ENCODE peak calls at places on chromosomes 1 and 21, in five cellular contexts. X is sigmoid colon, K is K562, R is stomach, P is upper lobe of left lung. D is an unnamed sample.

GRCh38 chr1:23577056-23577985 is 18.0 kb upstream of the ID3 start:
- DNase-seq in R (no peak), X (peak), K (peak), P (no peak), D (no peak)

GRCh38 chr1:42838482-42839190 is 7.8 kb upstream of the ZNF691 start:
- DNase-seq in P (peak), R (no peak), X (no peak), K (no peak), D (no peak)

GRCh38 chr1:17635811-17636210 is 96.3 kb downstream of the ARHGEF10L start:
- DNase-seq in R (no peak), P (peak), K (no peak), X (peak), D (no peak)

GRCh38 chr1:168556647-168557046 is 12.8 kb upstream of the XCL2 start:
- DNase-seq in K (no peak), X (no peak), P (no peak), R (no peak), D (peak)

GRCh38 chr1:211548321-211549091 is 30.5 kb downstream of the SLC30A1 start:
- DNase-seq in P (no peak), R (no peak), X (peak), K (peak), D (no peak)

GRCh38 chr1:45327644-45328515 is 1.2 kb downstream of the HPDL start:
- DNase-seq in K (no peak), P (no peak), X (no peak), R (no peak), D (no peak)

GRCh38 chr1:51268675-51269033 is 32.6 kb downstream of the RNF11 start:
- DNase-seq in P (no peak), X (no peak), K (no peak), R (no peak), D (no peak)

GRCh38 chr1:92583821-92584760 is 97.4 kb upstream of the GFI1 start:
- DNase-seq in X (no peak), R (no peak), K (no peak), P (no peak), D (no peak)

GRCh38 chr21:35438643-35439404 is 389.7 kb upstream of the RUNX1 start:
- DNase-seq in P (no peak), K (no peak), X (no peak), R (peak), D (no peak)

GRCh38 chr1:205068457-205069035 is 15.7 kb downstream of the TMEM81 start:
- DNase-seq in P (no peak), X (no peak), K (no peak), R (no peak), D (no peak)

GRCh38 chr1:8540971-8541370 is 223.1 kb downstream of the SLC45A1 start:
- DNase-seq in X (no peak), K (no peak), P (no peak), R (no peak), D (no peak)

GRCh38 chr1:189192741-189193140 is 1284.9 kb downstream of the BRINP3 start:
- DNase-seq in K (no peak), X (no peak), R (no peak), P (no peak), D (no peak)

GRCh38 chr1:113094506-113094905 is 21.5 kb downstream of the LRIG2 start:
- DNase-seq in X (no peak), K (no peak), P (no peak), R (no peak), D (no peak)

GRCh38 chr21:16588433-16588860 is 858.7 kb downstream of the USP25 start:
- DNase-seq in K (no peak), P (peak), X (peak), R (peak), D (peak)

GRCh38 chr21:26449161-26449560 is 123.9 kb downstream of the CYYR1 start:
- DNase-seq in X (no peak), K (no peak), R (no peak), P (no peak), D (no peak)

GRCh38 chr1:36160949-36161485 is 5.1 kb downstream of the MAP7D1 start:
- DNase-seq in K (peak), P (peak), X (peak), R (peak), D (no peak)

GRCh38 chr1:145855426-145855948 is 3.4 kb downstream of the PIAS3 start:
- DNase-seq in X (no peak), R (no peak), P (no peak), K (no peak), D (no peak)

GRCh38 chr21:37562920-37563640 is 196.5 kb downstream of the DYRK1A start:
- DNase-seq in K (peak), X (peak), R (no peak), P (peak), D (peak)

GRCh38 chr1:48645883-48646282 is 130.8 kb downstream of the BEND5 start:
- DNase-seq in K (no peak), P (no peak), X (no peak), R (no peak), D (no peak)

GRCh38 chr1:83682132-83682531 is 316.8 kb downstream of the TTLL7 start:
- DNase-seq in R (no peak), P (no peak), K (no peak), X (no peak), D (no peak)
- TF ChIP-seq POLR2AphosphoS5 in R (no peak), P (no peak), K (no peak), X (no peak), D (no peak)

GRCh38 chr1:15523922-15524282 is at the start of gene CASP9:
- DNase-seq in P (no peak), X (no peak), R (no peak), K (no peak), D (no peak)
- TF ChIP-seq POLR2A in P (peak), X (peak), R (no peak), K (peak), D (peak)

DNA sequence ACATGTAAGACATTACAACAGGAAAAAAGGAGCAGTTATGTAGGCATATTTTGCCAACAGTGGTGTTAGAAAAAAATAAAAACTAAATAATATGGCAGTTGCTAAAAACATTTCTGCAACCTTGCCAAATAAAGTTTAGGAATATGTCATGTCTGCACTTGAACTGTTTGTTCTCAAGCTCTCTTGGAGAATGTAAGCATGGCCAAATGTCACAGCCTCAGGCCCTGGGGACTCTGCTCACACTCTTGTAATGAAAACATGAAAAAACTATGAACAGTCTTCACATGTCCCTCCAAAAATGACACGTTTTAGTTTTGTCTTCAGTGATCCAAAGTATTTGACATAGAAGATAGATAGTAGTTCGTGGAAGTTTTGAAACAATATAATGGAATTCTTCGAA is 753.3 kb downstream of the LTN1 start:
- DNase-seq in P (no peak), K (no peak), X (no peak), R (no peak), D (no peak)
- H3K27ac ChIP-seq in P (no peak), K (no peak), X (no peak), R (no peak), D (peak)

GRCh38 chr1:117607471-117607870 is 1.6 kb downstream of the TENT5C start:
- DNase-seq in R (peak), K (peak), P (peak), X (no peak), D (peak)

GRCh38 chr1:117602862-117603261 is 3.0 kb upstream of the TENT5C start:
- DNase-seq in X (no peak), P (no peak), K (no peak), R (no peak), D (peak)

GRCh38 chr1:117606608-117607261 is 887 bp downstream of the TENT5C start:
- DNase-seq in P (peak), R (peak), X (peak), K (peak), D (peak)

GRCh38 chr1:117605811-117606607 is at the start of gene TENT5C:
- DNase-seq in R (peak), P (peak), X (peak), K (peak), D (peak)

DNA sequence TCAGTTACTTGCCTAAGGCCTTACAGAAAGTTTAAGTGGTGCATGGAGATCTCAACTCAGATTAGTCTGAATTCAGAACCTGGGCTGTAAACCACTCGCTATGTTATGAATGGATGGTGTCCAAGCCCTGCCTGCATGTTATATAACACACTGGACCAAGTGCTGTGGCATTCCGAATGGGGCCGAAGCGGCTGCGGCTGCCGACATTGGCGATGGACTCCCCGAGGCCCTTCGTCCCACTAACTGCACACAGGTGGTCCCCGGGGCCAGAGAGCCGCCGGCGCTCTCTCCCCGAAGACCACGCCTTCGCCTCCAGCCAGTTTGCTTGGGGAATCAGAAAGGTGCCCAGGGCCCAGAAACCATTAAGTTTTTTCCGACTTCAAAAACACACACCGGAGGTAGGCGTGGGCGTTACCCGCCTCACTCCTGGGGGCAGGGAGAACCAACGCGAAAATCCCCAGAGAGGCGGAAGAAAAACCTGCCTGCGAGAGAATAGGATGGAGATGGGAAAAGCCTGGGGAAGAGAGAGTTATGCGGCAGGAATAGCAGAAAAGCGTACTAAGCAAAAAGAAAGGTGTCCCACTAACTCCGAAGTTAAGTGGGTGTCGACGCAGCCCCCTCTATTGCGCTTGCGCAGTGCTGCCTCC is 561 bp upstream of the TENT5C start:
- DNase-seq in P (peak), K (peak), X (peak), R (peak), D (peak)
- TF ChIP-seq POLR2AphosphoS5 in P (no peak), K (no peak), X (no peak), R (no peak), D (no peak)

DNA sequence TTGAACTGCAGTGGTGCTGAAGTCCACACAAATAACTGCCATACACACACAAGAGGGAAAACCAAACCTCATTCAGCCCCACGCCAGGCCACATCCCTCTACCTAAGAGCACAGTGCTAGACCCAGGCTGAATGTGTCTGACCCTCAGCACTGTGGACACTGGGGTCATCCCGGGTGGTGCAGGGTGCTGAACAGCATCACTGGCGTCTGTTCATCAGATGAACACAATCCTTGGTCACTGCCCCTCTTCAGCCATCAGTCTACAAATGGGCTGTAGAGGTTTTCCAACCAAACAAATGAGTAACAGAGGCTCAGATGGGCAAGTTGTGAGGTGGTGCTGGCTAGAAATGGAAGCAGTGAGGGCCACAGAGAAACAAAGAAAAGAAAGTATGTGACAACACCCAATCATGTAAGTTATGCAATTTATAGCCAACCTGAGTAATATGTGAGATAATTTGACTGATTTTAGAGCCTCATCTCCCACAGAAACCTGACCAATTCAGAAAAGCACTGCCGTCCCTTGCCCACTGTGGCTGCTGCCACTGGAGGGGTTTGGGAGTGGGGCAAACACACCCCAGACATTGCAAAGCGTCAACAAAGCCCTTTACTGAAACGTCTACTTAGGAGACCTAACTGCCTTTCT is 27.9 kb downstream of the GNB1 start:
- DNase-seq in K (no peak), P (no peak), R (no peak), X (no peak), D (no peak)
- TF ChIP-seq POLR2A in K (no peak), P (no peak), R (no peak), X (no peak), D (no peak)

DNA sequence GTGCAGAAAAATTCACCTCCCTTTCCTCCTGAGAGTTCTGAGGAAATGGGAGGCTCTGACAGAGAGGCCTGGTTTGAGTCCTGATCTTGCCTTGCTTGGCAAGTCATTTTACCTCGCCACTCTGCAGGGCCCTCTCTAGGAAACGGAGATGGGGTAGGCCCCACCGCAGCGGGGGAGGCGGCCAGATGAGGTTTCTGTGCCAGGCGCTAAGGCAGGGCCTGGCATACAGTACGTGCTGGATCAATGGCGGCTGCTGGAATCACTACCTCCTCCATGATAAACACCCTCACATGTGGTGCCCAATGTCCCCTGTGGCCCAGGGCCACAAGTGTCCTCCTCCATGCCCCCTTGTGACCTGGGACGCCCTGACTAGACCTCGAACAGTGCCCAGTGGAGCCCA is 499 bp upstream of the PLEKHG5 start:
- DNase-seq in P (no peak), K (no peak), R (no peak), X (no peak), D (no peak)
- H3K27ac ChIP-seq in P (no peak), K (no peak), R (no peak), X (no peak), D (peak)

DNA sequence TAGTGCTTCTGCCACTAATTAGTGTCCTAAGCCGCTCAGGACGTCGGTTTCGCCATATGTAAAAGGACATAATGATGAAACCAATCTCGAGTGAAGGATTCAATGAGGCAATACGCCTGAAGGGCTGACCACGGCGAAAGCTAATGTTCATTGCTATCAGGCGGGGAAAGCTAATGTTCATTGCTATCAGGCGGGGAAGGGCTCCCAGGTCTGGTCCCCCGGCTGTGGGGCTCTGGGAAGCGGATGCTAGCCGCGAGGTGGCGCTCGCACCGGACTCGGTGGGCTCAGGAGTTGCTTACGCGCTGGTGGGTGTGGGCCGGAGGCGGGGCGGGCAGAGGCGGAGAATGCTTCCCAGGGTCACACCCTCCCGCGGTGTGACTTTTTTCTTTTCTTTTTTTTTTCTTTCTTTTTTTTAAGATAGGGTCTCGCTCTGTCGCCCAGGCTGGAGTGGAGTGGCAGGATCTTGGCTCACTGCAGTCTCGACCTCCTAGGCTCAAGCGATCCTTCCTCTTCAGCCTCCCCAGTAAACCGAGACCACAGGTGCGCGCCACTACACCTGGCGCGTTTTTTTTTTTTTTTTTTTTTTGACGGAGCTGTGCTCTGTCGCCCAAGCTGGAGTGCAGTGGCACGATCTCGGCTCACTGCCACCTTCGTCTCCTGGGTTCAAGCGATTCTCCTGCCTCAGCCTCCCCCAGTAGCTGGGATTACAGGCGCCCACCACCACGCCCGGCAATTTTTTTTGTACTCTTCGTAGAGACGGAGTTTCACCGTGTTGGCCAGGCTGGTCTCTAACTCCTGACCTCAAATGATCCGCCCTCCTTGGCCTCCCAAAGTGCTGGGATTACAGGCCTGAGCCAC is 1.1 kb upstream of the PEAR1 start:
- DNase-seq in P (peak), K (peak), X (peak), R (peak), D (peak)
- TF ChIP-seq POLR2AphosphoS5 in P (no peak), K (no peak), X (no peak), R (no peak), D (peak)

GRCh38 chr1:77779529-77780281 is at the start of gene MIGA1:
- DNase-seq in R (peak), K (peak), X (peak), P (peak), D (peak)
- TF ChIP-seq POLR2A in R (peak), K (peak), X (no peak), P (peak), D (peak)

D was measured in prostate gland.